ENCODE peak calls at places on chromosomes 3 and 15, in five cellular contexts. One of them, this sample, is unnamed. For H3K4me1, the result is how much of the 10 kb centered on the place peaks cover.

GRCh38 chr3:24419067-24419791 is 75.4 kb downstream of the THRB start:
- DNase-seq in body of pancreas: no peak
- DNase-seq in psoas muscle: no peak
- DNase-seq in left lung: no peak
- DNase-seq in cardiac muscle cell: no peak
- DNase-seq in this sample: no peak

GRCh38 chr3:109118584-109118983 is 650 bp upstream of the MORC1 start:
- DNase-seq in body of pancreas: peak
- DNase-seq in psoas muscle: no peak
- DNase-seq in left lung: no peak
- DNase-seq in cardiac muscle cell: no peak
- DNase-seq in this sample: no peak

GRCh38 chr3:36695769-36696137 is 68.6 kb downstream of the DCLK3 start:
- DNase-seq in body of pancreas: no peak
- DNase-seq in psoas muscle: no peak
- DNase-seq in left lung: no peak
- DNase-seq in cardiac muscle cell: no peak
- DNase-seq in this sample: peak

GRCh38 chr15:46316024-46316423 is 681.2 kb downstream of the SQOR start:
- DNase-seq in body of pancreas: peak
- DNase-seq in psoas muscle: no peak
- DNase-seq in left lung: no peak
- DNase-seq in cardiac muscle cell: no peak
- DNase-seq in this sample: no peak

GRCh38 chr15:44296625-44297524 is 8.4 kb downstream of the GOLM2 start:
- DNase-seq in body of pancreas: peak
- DNase-seq in psoas muscle: no peak
- DNase-seq in left lung: no peak
- DNase-seq in cardiac muscle cell: peak
- DNase-seq in this sample: peak

GRCh38 chr3:88195951-88196434 is 46.2 kb downstream of the C3orf38 start:
- DNase-seq in body of pancreas: no peak
- DNase-seq in psoas muscle: no peak
- DNase-seq in left lung: no peak
- DNase-seq in cardiac muscle cell: no peak
- DNase-seq in this sample: no peak

GRCh38 chr15:24764375-24765171 is 89.0 kb downstream of the NPAP1 start:
- DNase-seq in body of pancreas: no peak
- DNase-seq in psoas muscle: no peak
- DNase-seq in left lung: no peak
- DNase-seq in cardiac muscle cell: no peak
- DNase-seq in this sample: no peak

GRCh38 chr15:82030191-82030590 is 15.6 kb downstream of the MEX3B start:
- DNase-seq in body of pancreas: no peak
- DNase-seq in psoas muscle: no peak
- DNase-seq in left lung: no peak
- DNase-seq in cardiac muscle cell: no peak
- DNase-seq in this sample: no peak

GRCh38 chr3:9623148-9623547 is 26.2 kb upstream of the MTMR14 start:
- DNase-seq in body of pancreas: no peak
- DNase-seq in psoas muscle: no peak
- DNase-seq in left lung: no peak
- DNase-seq in cardiac muscle cell: no peak
- DNase-seq in this sample: no peak

GRCh38 chr15:29429584-29429983 is 160.0 kb upstream of the NSMCE3 start:
- DNase-seq in body of pancreas: no peak
- DNase-seq in psoas muscle: no peak
- DNase-seq in left lung: no peak
- DNase-seq in cardiac muscle cell: no peak
- DNase-seq in this sample: no peak

GRCh38 chr3:115931581-115931980 is 308.3 kb downstream of the GAP43 start:
- DNase-seq in body of pancreas: no peak
- DNase-seq in psoas muscle: no peak
- DNase-seq in left lung: no peak
- DNase-seq in cardiac muscle cell: no peak
- DNase-seq in this sample: peak

GRCh38 chr3:183377307-183377959 is 51.0 kb downstream of the MCF2L2 start:
- DNase-seq in body of pancreas: no peak
- DNase-seq in psoas muscle: no peak
- DNase-seq in left lung: no peak
- DNase-seq in cardiac muscle cell: no peak
- DNase-seq in this sample: peak

GRCh38 chr3:154517404-154517803 is 87.4 kb upstream of the GPR149 start:
- DNase-seq in body of pancreas: no peak
- DNase-seq in psoas muscle: no peak
- DNase-seq in left lung: no peak
- DNase-seq in cardiac muscle cell: no peak
- DNase-seq in this sample: no peak

GRCh38 chr3:923161-923910 is 169.5 kb upstream of the CNTN6 start:
- DNase-seq in body of pancreas: no peak
- DNase-seq in psoas muscle: no peak
- DNase-seq in left lung: no peak
- DNase-seq in cardiac muscle cell: no peak
- DNase-seq in this sample: no peak

GRCh38 chr3:59773970-59774369 is 724.1 kb upstream of the CFAP20DC start:
- DNase-seq in body of pancreas: no peak
- DNase-seq in psoas muscle: no peak
- DNase-seq in left lung: no peak
- DNase-seq in cardiac muscle cell: no peak
- DNase-seq in this sample: no peak

GRCh38 chr3:16124636-16125035 is 49.8 kb upstream of the GALNT15 start:
- DNase-seq in body of pancreas: no peak
- DNase-seq in psoas muscle: no peak
- DNase-seq in left lung: no peak
- DNase-seq in cardiac muscle cell: no peak
- DNase-seq in this sample: peak

GRCh38 chr3:38168988-38169363 is 3.6 kb downstream of the OXSR1 start:
- DNase-seq in body of pancreas: no peak
- DNase-seq in psoas muscle: no peak
- DNase-seq in left lung: no peak
- DNase-seq in cardiac muscle cell: no peak
- DNase-seq in this sample: peak

GRCh38 chr3:32619395-32619794 is 48.7 kb upstream of the DYNC1LI1 start:
- DNase-seq in body of pancreas: no peak
- DNase-seq in psoas muscle: no peak
- DNase-seq in left lung: no peak
- DNase-seq in cardiac muscle cell: no peak
- DNase-seq in this sample: no peak

GRCh38 chr3:35440826-35441225 is 198.5 kb upstream of the ARPP21 start:
- DNase-seq in body of pancreas: no peak
- DNase-seq in psoas muscle: no peak
- DNase-seq in left lung: no peak
- DNase-seq in cardiac muscle cell: no peak
- DNase-seq in this sample: no peak
- H3K4me1 ChIP-seq in body of pancreas: under half
- H3K4me1 ChIP-seq in psoas muscle: under half
- H3K4me1 ChIP-seq in left lung: under half
- H3K4me1 ChIP-seq in cardiac muscle cell: under half
- H3K4me1 ChIP-seq in this sample: under half

GRCh38 chr3:123779646-123780231 is 104.4 kb downstream of the MYLK start:
- DNase-seq in body of pancreas: no peak
- DNase-seq in psoas muscle: no peak
- DNase-seq in left lung: no peak
- DNase-seq in cardiac muscle cell: no peak
- DNase-seq in this sample: no peak

GRCh38 chr3:123778525-123778924 is 105.6 kb downstream of the MYLK start:
- DNase-seq in body of pancreas: no peak
- DNase-seq in psoas muscle: no peak
- DNase-seq in left lung: no peak
- DNase-seq in cardiac muscle cell: no peak
- DNase-seq in this sample: no peak

GRCh38 chr3:123780656-123781055 is 103.5 kb downstream of the MYLK start:
- DNase-seq in body of pancreas: no peak
- DNase-seq in psoas muscle: no peak
- DNase-seq in left lung: no peak
- DNase-seq in cardiac muscle cell: no peak
- DNase-seq in this sample: peak

GRCh38 chr3:123781138-123781537 is 103.0 kb downstream of the MYLK start:
- DNase-seq in body of pancreas: no peak
- DNase-seq in psoas muscle: no peak
- DNase-seq in left lung: no peak
- DNase-seq in cardiac muscle cell: no peak
- DNase-seq in this sample: no peak

DNA sequence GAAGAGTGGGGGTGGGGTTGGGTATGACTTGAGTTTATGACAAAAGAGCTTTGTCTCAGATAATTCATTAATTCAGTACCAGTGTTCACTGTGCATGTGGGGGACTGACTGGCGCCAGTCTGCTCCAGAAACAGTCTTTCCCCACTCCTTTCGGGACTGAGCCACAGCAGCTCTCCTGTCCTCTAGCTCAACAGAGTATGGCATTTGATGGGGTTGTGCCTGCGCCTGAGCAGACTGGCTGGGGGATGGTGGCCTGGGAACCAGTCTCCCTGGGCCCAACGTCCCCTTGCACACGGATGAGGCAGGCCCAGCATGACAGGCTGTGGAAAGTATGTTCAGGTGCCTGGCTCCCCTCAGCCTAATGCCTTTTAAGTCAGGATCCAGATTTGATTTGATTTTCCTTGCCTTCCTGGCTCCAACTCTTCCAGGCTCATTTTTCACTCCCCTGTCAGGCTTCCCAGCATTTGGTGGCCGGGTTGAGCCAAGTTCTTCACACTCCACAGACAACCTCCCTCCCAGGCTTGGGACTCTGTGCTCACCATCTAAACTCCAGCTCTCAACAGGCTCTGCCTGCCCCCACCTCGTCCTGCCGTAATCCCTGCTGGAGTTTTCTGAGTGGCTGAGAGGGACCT is 105.0 kb downstream of the MYLK start:
- DNase-seq in body of pancreas: peak
- DNase-seq in psoas muscle: no peak
- DNase-seq in left lung: no peak
- DNase-seq in cardiac muscle cell: no peak
- DNase-seq in this sample: no peak
- H3K4me1 ChIP-seq in body of pancreas: under half
- H3K4me1 ChIP-seq in psoas muscle: under half
- H3K4me1 ChIP-seq in left lung: under half
- H3K4me1 ChIP-seq in cardiac muscle cell: under half
- H3K4me1 ChIP-seq in this sample: under half

GRCh38 chr15:59295742-59296090 is 77.0 kb downstream of the MYO1E start:
- DNase-seq in body of pancreas: no peak
- DNase-seq in psoas muscle: no peak
- DNase-seq in left lung: no peak
- DNase-seq in cardiac muscle cell: no peak
- DNase-seq in this sample: no peak
- H3K4me1 ChIP-seq in body of pancreas: under half
- H3K4me1 ChIP-seq in psoas muscle: under half
- H3K4me1 ChIP-seq in left lung: under half
- H3K4me1 ChIP-seq in cardiac muscle cell: under half
- H3K4me1 ChIP-seq in this sample: half or more

GRCh38 chr3:57689367-57690053 is 3.4 kb downstream of the DENND6A start:
- DNase-seq in body of pancreas: no peak
- DNase-seq in psoas muscle: no peak
- DNase-seq in left lung: no peak
- DNase-seq in cardiac muscle cell: no peak
- DNase-seq in this sample: no peak
- H3K4me1 ChIP-seq in body of pancreas: under half
- H3K4me1 ChIP-seq in psoas muscle: under half
- H3K4me1 ChIP-seq in left lung: half or more
- H3K4me1 ChIP-seq in cardiac muscle cell: under half
- H3K4me1 ChIP-seq in this sample: under half

GRCh38 chr15:33848011-33848410 is 120.3 kb upstream of the CHRM5 start:
- DNase-seq in body of pancreas: no peak
- DNase-seq in psoas muscle: no peak
- DNase-seq in left lung: no peak
- DNase-seq in cardiac muscle cell: no peak
- DNase-seq in this sample: no peak
- H3K4me1 ChIP-seq in body of pancreas: under half
- H3K4me1 ChIP-seq in psoas muscle: under half
- H3K4me1 ChIP-seq in left lung: under half
- H3K4me1 ChIP-seq in cardiac muscle cell: under half
- H3K4me1 ChIP-seq in this sample: under half

DNA sequence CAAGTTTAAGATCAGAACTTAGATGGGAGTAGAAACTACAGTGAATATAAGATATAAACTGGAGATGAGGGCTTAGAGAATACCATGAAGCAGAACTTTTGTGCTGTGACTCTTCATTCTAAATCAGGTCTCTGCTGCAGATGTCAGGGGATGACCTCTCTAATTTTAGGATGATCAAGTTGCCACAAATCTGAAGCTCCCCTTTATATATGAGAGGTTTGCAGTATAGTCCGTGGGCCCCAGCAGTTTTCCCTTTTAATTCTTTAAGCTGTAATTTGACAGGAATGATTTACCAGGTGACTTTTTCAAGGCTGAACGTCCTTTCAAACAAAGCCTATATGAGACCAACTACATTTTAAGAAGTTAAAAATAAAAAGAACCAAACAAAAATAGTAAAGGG is 4.9 kb upstream of the PLOD2 start:
- DNase-seq in body of pancreas: no peak
- DNase-seq in psoas muscle: no peak
- DNase-seq in left lung: no peak
- DNase-seq in cardiac muscle cell: no peak
- DNase-seq in this sample: no peak
- H3K4me1 ChIP-seq in body of pancreas: under half
- H3K4me1 ChIP-seq in psoas muscle: under half
- H3K4me1 ChIP-seq in left lung: under half
- H3K4me1 ChIP-seq in cardiac muscle cell: under half
- H3K4me1 ChIP-seq in this sample: under half

DNA sequence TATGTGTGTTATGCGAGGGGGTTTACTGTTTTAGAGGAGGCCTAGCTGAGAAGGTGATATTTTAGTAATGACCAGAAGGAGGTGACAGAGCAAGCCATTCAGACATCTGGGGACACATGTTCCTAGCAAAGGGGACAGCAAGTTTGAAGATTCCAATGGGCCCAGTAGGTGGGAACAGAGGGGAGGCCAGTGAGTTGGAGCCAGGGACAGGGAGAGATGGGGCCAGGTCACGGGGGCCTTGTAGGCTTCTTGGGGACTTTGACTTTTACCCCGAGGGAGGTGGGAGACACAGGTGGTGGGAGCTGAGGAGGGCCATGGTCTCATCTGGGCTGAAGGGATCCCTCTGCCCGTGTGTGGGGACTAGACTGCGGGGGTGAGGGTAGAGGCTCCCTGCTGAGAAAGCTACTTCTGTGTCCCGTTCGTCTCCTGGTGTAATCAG is 72.5 kb downstream of the MGLL start:
- DNase-seq in body of pancreas: no peak
- DNase-seq in psoas muscle: no peak
- DNase-seq in left lung: no peak
- DNase-seq in cardiac muscle cell: no peak
- DNase-seq in this sample: no peak
- H3K4me1 ChIP-seq in body of pancreas: under half
- H3K4me1 ChIP-seq in psoas muscle: half or more
- H3K4me1 ChIP-seq in left lung: half or more
- H3K4me1 ChIP-seq in cardiac muscle cell: under half
- H3K4me1 ChIP-seq in this sample: under half

GRCh38 chr3:72571638-72572114 is 276.6 kb downstream of the SHQ1 start:
- DNase-seq in body of pancreas: no peak
- DNase-seq in psoas muscle: no peak
- DNase-seq in left lung: no peak
- DNase-seq in cardiac muscle cell: peak
- DNase-seq in this sample: no peak
- H3K4me1 ChIP-seq in body of pancreas: under half
- H3K4me1 ChIP-seq in psoas muscle: under half
- H3K4me1 ChIP-seq in left lung: under half
- H3K4me1 ChIP-seq in cardiac muscle cell: under half
- H3K4me1 ChIP-seq in this sample: under half